ENCODE peak calls at places on chromosomes 7 and 10, in seven cellular contexts. O is IMR-90, F is fibroblast of lung, W is Peyer's patch, E is lower lobe of right lung, L is BJ, N is K562. V is an unnamed sample. For H3K36me3, the result is how much of the 10 kb centered on the place peaks cover.

GRCh38 chr10:114044251-114045070 is 795 bp downstream of the ADRB1 start:
- DNase-seq in F (no peak), O (no peak), N (no peak), E (peak), L (no peak), W (peak), V (no peak)

GRCh38 chr7:91836065-91836368 is 44.5 kb downstream of the MTERF1 start:
- DNase-seq in W (no peak), L (no peak), O (peak), N (no peak), F (peak), E (no peak), V (no peak)

GRCh38 chr7:6243168-6243567 is 29.3 kb downstream of the CYTH3 start:
- DNase-seq in F (no peak), L (no peak), E (no peak), W (no peak), N (no peak), O (no peak), V (no peak)

GRCh38 chr10:16521311-16522016 is at the start of gene C1QL3:
- DNase-seq in W (peak), L (no peak), F (peak), N (no peak), E (no peak), O (peak), V (no peak)

GRCh38 chr10:126006906-126007305 is 110.5 kb downstream of the FANK1 start:
- DNase-seq in N (no peak), O (no peak), F (no peak), L (no peak), W (no peak), E (no peak), V (no peak)

GRCh38 chr7:132158841-132159240 is 417.4 kb downstream of the PLXNA4 start:
- DNase-seq in W (no peak), N (no peak), L (no peak), O (no peak), F (no peak), E (no peak), V (no peak)

GRCh38 chr10:48219194-48219593 is 55.3 kb downstream of the FRMPD2 start:
- DNase-seq in N (no peak), F (no peak), O (no peak), W (no peak), L (no peak), E (no peak), V (no peak)

GRCh38 chr10:112491144-112491543 is 44.1 kb downstream of the VTI1A start:
- DNase-seq in F (peak), E (no peak), O (peak), W (no peak), L (no peak), N (no peak), V (no peak)

GRCh38 chr10:103736763-103737162 is 118.6 kb downstream of the SH3PXD2A start:
- DNase-seq in O (no peak), L (no peak), W (no peak), E (no peak), F (peak), N (peak), V (no peak)

GRCh38 chr10:596725-597345 is 92.6 kb downstream of the DIP2C start:
- DNase-seq in E (no peak), L (no peak), F (no peak), W (no peak), O (no peak), N (no peak), V (no peak)

GRCh38 chr7:157022681-157023588 is 12.5 kb upstream of the MNX1 start:
- DNase-seq in F (no peak), N (no peak), L (no peak), W (peak), O (no peak), E (peak), V (no peak)

GRCh38 chr7:2525161-2525930 is 5.8 kb downstream of the LFNG start:
- DNase-seq in F (no peak), O (no peak), E (peak), N (no peak), W (no peak), L (no peak), V (no peak)

GRCh38 chr7:157544980-157545680 is 208.3 kb downstream of the DNAJB6 start:
- DNase-seq in O (no peak), L (no peak), F (no peak), N (no peak), W (peak), E (peak), V (no peak)

GRCh38 chr7:38744746-38745145 is 113.6 kb upstream of the AMPH start:
- DNase-seq in W (no peak), F (peak), O (peak), L (peak), N (no peak), E (no peak), V (peak)

DNA sequence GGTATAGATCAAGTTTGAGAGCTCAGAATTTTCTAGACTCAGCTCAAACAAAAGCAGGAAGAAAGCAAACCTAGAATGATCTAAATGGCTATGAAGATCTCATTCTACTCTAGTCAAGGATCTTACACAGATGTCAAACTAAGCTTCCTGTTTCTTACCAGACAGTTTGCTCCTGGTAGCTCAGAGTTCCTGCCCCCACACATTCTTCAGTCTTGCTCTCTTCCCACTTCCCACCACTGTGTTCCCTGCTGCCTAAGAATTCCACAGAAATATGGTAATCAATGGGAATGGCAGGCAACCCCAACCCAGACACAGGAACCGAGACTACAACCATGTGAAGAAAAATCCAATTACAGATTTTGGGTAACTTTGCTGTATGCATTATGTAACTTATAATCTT is 133.4 kb upstream of the PTN start:
- DNase-seq in W (no peak), E (no peak), N (no peak), F (peak), L (no peak), O (peak), V (no peak)
- H3K36me3 ChIP-seq in W (under half), E (under half), N (under half), F (under half), L (under half), O (under half), V (under half)

GRCh38 chr10:33594475-33594874 is 260.0 kb upstream of the NRP1 start:
- DNase-seq in F (no peak), O (no peak), E (no peak), L (no peak), W (no peak), N (no peak), V (peak)

GRCh38 chr10:33596411-33596810 is 261.9 kb upstream of the NRP1 start:
- DNase-seq in W (no peak), L (no peak), E (no peak), O (no peak), N (no peak), F (no peak), V (no peak)

GRCh38 chr10:33602278-33602677 is 267.8 kb upstream of the NRP1 start:
- DNase-seq in E (no peak), L (no peak), F (no peak), N (no peak), O (no peak), W (no peak), V (no peak)

DNA sequence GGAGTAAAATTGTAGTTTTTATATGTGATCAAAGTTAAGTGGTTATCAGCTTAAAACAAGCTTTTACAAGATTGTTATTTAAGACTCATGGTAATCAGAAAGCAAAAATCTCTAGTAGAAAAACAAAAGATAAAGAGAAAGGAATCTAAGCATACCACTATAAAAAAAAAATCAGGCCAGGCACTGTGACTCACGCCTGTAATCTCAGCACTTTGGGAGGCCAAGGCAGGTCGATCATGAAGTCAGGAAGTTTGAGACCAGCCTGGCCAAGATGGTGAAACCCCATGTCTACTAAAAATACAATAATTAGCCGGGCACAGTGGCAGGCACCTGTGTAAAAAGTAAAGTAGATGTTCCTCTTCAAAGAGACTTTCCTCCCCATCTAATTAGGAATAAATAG is 265.9 kb upstream of the NRP1 start:
- DNase-seq in O (peak), L (no peak), E (no peak), W (no peak), N (no peak), F (peak), V (no peak)
- TF ChIP-seq CTCF in O (no peak), L (no peak), E (no peak), W (no peak), N (no peak), F (no peak), V (no peak)

GRCh38 chr7:108468246-108468645 is 12.0 kb upstream of the NRCAM start:
- DNase-seq in L (no peak), O (no peak), F (no peak), N (no peak), W (no peak), E (no peak), V (no peak)
- H3K4me3 ChIP-seq in L (no peak), O (no peak), F (no peak), N (no peak), W (no peak), E (no peak), V (no peak)

GRCh38 chr7:137937202-137937560 is 64.7 kb downstream of the CREB3L2 start:
- DNase-seq in L (no peak), F (peak), O (peak), E (no peak), W (no peak), N (no peak), V (no peak)
- H3K36me3 ChIP-seq in L (under half), F (under half), O (under half), E (under half), W (under half), N (under half), V (under half)

GRCh38 chr10:4177826-4178225 is 392.8 kb upstream of the KLF6 start:
- DNase-seq in E (no peak), F (no peak), O (no peak), N (no peak), L (no peak), W (no peak), V (no peak)

GRCh38 chr10:4176500-4177281 is 391.7 kb upstream of the KLF6 start:
- DNase-seq in O (no peak), W (no peak), L (no peak), E (no peak), F (no peak), N (no peak), V (no peak)

GRCh38 chr10:4170181-4170580 is 385.2 kb upstream of the KLF6 start:
- DNase-seq in W (no peak), L (no peak), N (no peak), O (no peak), F (no peak), E (no peak), V (no peak)

GRCh38 chr10:4170633-4171314 is 385.8 kb upstream of the KLF6 start:
- DNase-seq in N (no peak), W (no peak), E (no peak), L (no peak), O (no peak), F (no peak), V (no peak)

GRCh38 chr10:4174197-4174596 is 389.2 kb upstream of the KLF6 start:
- DNase-seq in W (no peak), L (no peak), E (no peak), N (no peak), O (no peak), F (no peak), V (no peak)
- TF ChIP-seq CTCF in W (no peak), L (peak), E (no peak), N (peak), O (no peak), F (no peak), V (no peak)

DNA sequence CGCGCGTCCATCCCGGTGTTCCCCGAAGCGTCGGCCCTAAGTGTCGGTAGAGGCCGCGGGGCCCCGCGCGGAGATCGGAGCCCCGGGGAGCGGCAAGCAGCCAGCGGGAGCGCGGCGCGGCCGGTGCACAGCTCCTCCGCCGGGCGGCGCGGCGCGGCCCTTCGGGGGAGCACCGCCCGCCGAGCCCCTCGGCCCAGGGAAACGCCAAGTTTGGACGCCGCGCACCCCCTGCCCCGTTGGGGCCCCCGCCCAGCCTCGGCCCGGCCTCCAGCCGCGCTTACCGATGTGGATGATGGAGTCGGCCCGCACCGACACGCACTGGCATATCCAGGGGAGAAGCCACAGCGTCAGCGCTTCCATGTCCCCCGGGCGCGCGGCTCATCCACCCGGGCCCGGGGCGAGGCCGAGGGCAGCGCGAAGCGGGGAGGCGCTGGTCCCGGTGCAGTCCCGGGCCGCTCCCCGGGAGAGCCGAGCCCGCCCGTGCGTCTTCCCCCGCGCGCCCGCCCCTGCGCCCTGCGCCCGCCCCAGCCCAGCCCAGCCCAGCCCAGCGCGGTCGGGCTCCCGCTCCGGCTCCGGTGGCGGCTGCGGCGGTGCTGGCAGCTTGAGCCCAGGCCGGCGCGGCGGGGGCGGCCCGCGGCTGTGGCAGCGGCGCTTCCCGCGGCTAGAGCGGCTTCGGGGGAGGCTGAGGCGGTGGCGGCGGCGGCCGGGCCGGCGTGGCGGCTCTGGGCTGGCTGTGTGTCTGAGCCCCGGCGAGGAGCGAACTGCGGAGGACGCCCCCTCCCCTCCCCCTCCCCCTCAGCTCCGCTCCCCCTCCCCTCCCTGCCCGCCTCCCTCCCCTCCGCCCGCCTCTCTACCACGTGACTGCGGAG is at the start of gene GRID1:
- DNase-seq in L (no peak), W (peak), F (peak), O (no peak), E (peak), N (peak), V (no peak)
- H3K4me3 ChIP-seq in L (peak), W (peak), F (no peak), O (peak), E (peak), N (no peak), V (peak)

DNA sequence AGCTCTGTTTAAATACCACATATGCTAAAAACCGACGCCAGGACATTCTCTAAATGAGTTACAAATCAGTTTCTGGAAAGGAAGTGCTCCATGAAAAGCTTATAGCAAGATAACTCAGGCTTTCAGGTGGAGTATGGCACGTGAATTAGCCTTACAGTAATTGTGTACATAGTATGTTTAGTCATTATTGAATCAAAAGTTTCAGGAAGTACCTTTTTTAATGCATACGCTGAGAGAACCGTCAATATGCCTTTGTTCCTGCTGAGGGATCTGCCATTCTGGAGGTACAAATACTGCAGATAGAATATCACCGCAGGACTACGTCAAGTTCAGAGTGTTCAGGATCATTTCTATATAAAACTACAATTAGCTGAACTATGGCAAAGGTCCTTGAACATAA is 45.7 kb downstream of the ANKMY2 start:
- DNase-seq in E (no peak), W (no peak), O (no peak), L (no peak), N (no peak), F (no peak), V (no peak)
- H3K36me3 ChIP-seq in E (under half), W (half or more), O (under half), L (under half), N (half or more), F (under half), V (under half)

GRCh38 chr10:124741922-124742417 is 2.2 kb downstream of the FAM53B start:
- DNase-seq in E (no peak), O (no peak), N (no peak), F (no peak), W (no peak), L (no peak), V (no peak)

GRCh38 chr10:124744047-124744687 is at the start of gene FAM53B:
- DNase-seq in F (peak), W (peak), E (peak), O (peak), L (no peak), N (peak), V (no peak)

GRCh38 chr10:124743188-124744046 is 761 bp downstream of the FAM53B start:
- DNase-seq in F (peak), E (peak), L (no peak), N (peak), W (peak), O (no peak), V (no peak)

GRCh38 chr10:124741281-124741921 is 2.8 kb downstream of the FAM53B start:
- DNase-seq in W (peak), E (peak), L (no peak), F (peak), N (peak), O (peak), V (no peak)

DNA sequence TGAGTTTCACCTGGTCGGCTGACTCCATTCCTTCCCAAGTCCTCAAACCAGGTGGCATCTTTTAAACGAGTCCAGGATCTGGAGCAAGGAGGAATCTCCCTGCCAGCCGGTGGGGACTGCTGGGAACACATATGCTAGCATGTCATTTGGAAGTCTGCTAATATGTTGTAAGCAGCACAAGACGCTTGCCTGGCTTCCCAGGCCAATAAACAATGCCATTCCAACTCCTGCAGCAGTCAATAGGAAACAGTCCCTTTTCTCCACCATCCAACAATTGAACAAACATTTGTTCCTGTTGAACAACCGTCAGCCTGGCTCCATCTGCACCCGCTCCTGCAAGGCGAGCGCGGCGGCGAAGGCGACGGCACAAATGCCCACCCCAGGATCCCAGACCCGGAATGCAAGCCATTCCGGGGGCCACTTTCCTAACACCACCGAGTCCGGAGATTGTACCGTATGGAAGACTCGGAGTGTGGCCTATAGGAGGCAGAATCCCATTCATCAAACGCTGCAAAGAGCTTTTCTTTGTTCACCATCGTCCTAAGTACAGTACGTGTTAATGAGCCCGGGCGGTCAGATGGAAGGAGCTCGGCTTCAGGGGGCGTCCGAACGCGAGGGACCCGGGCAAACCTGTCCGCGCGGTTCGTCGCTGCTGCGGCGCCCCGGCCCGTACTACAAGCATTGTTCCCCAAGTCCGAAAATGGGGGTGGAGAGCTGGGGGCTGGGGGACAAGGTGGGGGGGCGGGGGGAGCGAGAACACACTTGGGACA is 1.6 kb downstream of the FAM53B start:
- DNase-seq in W (peak), F (peak), O (no peak), L (no peak), E (no peak), N (peak), V (no peak)
- TF ChIP-seq CTCF in W (no peak), F (peak), O (no peak), L (peak), E (peak), N (peak), V (peak)

GRCh38 chr10:99975942-99976809 is 33.6 kb downstream of the DNMBP start:
- DNase-seq in W (no peak), E (no peak), O (peak), N (no peak), F (peak), L (no peak), V (no peak)

GRCh38 chr10:99973190-99973589 is 36.6 kb downstream of the DNMBP start:
- DNase-seq in O (no peak), N (no peak), W (no peak), E (no peak), L (no peak), F (no peak), V (no peak)

GRCh38 chr10:99976886-99977391 is 32.8 kb downstream of the DNMBP start:
- DNase-seq in N (no peak), W (no peak), O (peak), L (peak), F (peak), E (no peak), V (peak)

GRCh38 chr10:99977916-99978315 is 31.8 kb downstream of the DNMBP start:
- DNase-seq in E (no peak), O (no peak), W (no peak), F (peak), L (no peak), N (no peak), V (no peak)

GRCh38 chr10:99975106-99975829 is 34.5 kb downstream of the DNMBP start:
- DNase-seq in N (no peak), O (no peak), L (no peak), W (no peak), E (no peak), F (no peak), V (no peak)
- H3K4me3 ChIP-seq in N (no peak), O (no peak), L (no peak), W (no peak), E (no peak), F (no peak), V (no peak)

GRCh38 chr10:31920538-31920937 is 8.1 kb downstream of the ARHGAP12 start:
- DNase-seq in L (no peak), E (no peak), F (no peak), O (no peak), N (no peak), W (no peak), V (no peak)
- H3K36me3 ChIP-seq in L (under half), E (under half), F (under half), O (under half), N (under half), W (under half), V (under half)

V was measured in kidney epithelial cell.